ENCODE peak calls at places on chromosomes 3 and 15, in six cellular contexts. One of them, this sample, is unnamed. For H3K4me1, the result is how much of the 10 kb centered on the place peaks cover.

GRCh38 chr3:150286390-150287147 is 121.5 kb upstream of the TSC22D2 start:
- DNase-seq in ascending aorta: no peak
- DNase-seq in body of pancreas: peak
- DNase-seq in cardiac muscle cell: peak
- DNase-seq in astrocyte: peak
- DNase-seq in testis: no peak
- DNase-seq in this sample: no peak

GRCh38 chr3:195697582-195698324 is 23.0 kb upstream of the MUC20 start:
- DNase-seq in ascending aorta: no peak
- DNase-seq in body of pancreas: no peak
- DNase-seq in cardiac muscle cell: peak
- DNase-seq in astrocyte: peak
- DNase-seq in testis: no peak
- DNase-seq in this sample: no peak

GRCh38 chr3:57805674-57806073 is 49.6 kb downstream of the SLMAP start:
- DNase-seq in ascending aorta: no peak
- DNase-seq in body of pancreas: no peak
- DNase-seq in cardiac muscle cell: peak
- DNase-seq in astrocyte: peak
- DNase-seq in testis: no peak
- DNase-seq in this sample: no peak

GRCh38 chr3:12255393-12255792 is 33.5 kb upstream of the PPARG start:
- DNase-seq in ascending aorta: no peak
- DNase-seq in body of pancreas: no peak
- DNase-seq in cardiac muscle cell: no peak
- DNase-seq in astrocyte: no peak
- DNase-seq in testis: no peak
- DNase-seq in this sample: no peak

GRCh38 chr15:60318236-60318867 is 79.4 kb downstream of the ANXA2 start:
- DNase-seq in ascending aorta: no peak
- DNase-seq in body of pancreas: no peak
- DNase-seq in cardiac muscle cell: no peak
- DNase-seq in astrocyte: no peak
- DNase-seq in testis: no peak
- DNase-seq in this sample: no peak

GRCh38 chr3:173865900-173866498 is 468.5 kb downstream of the NLGN1 start:
- DNase-seq in ascending aorta: no peak
- DNase-seq in body of pancreas: no peak
- DNase-seq in cardiac muscle cell: no peak
- DNase-seq in astrocyte: no peak
- DNase-seq in testis: no peak
- DNase-seq in this sample: no peak

GRCh38 chr3:35383719-35384555 is 255.4 kb upstream of the ARPP21 start:
- DNase-seq in ascending aorta: no peak
- DNase-seq in body of pancreas: no peak
- DNase-seq in cardiac muscle cell: peak
- DNase-seq in astrocyte: peak
- DNase-seq in testis: no peak
- DNase-seq in this sample: no peak

GRCh38 chr3:107198522-107199271 is 178.5 kb upstream of the CCDC54 start:
- DNase-seq in ascending aorta: no peak
- DNase-seq in body of pancreas: no peak
- DNase-seq in cardiac muscle cell: peak
- DNase-seq in astrocyte: peak
- DNase-seq in testis: no peak
- DNase-seq in this sample: no peak

GRCh38 chr15:92869977-92870644 is 30.0 kb upstream of the CHD2 start:
- DNase-seq in ascending aorta: no peak
- DNase-seq in body of pancreas: no peak
- DNase-seq in cardiac muscle cell: peak
- DNase-seq in astrocyte: no peak
- DNase-seq in testis: no peak
- DNase-seq in this sample: no peak

GRCh38 chr15:89104172-89104564 is 15.9 kb downstream of the ABHD2 start:
- DNase-seq in ascending aorta: no peak
- DNase-seq in body of pancreas: no peak
- DNase-seq in cardiac muscle cell: peak
- DNase-seq in astrocyte: peak
- DNase-seq in testis: peak
- DNase-seq in this sample: no peak

GRCh38 chr3:129260606-129261005 is 11.2 kb downstream of the COPG1 start:
- DNase-seq in ascending aorta: no peak
- DNase-seq in body of pancreas: no peak
- DNase-seq in cardiac muscle cell: no peak
- DNase-seq in astrocyte: no peak
- DNase-seq in testis: no peak
- DNase-seq in this sample: no peak

GRCh38 chr3:177574232-177574856 is 377.1 kb upstream of the TBL1XR1 start:
- DNase-seq in ascending aorta: no peak
- DNase-seq in body of pancreas: peak
- DNase-seq in cardiac muscle cell: peak
- DNase-seq in astrocyte: peak
- DNase-seq in testis: peak
- DNase-seq in this sample: no peak

GRCh38 chr3:9014189-9014588 is 50.9 kb upstream of the RAD18 start:
- DNase-seq in ascending aorta: no peak
- DNase-seq in body of pancreas: no peak
- DNase-seq in cardiac muscle cell: peak
- DNase-seq in astrocyte: no peak
- DNase-seq in testis: no peak
- DNase-seq in this sample: no peak

GRCh38 chr3:141795311-141795710 is 32.1 kb downstream of the GRK7 start:
- DNase-seq in ascending aorta: no peak
- DNase-seq in body of pancreas: no peak
- DNase-seq in cardiac muscle cell: no peak
- DNase-seq in astrocyte: no peak
- DNase-seq in testis: no peak
- DNase-seq in this sample: no peak

GRCh38 chr3:38549957-38550840 is 54.1 kb downstream of the EXOG start:
- DNase-seq in ascending aorta: no peak
- DNase-seq in body of pancreas: no peak
- DNase-seq in cardiac muscle cell: no peak
- DNase-seq in astrocyte: no peak
- DNase-seq in testis: peak
- DNase-seq in this sample: no peak

GRCh38 chr3:150547045-150547753 is 612 bp downstream of the EIF2A start:
- DNase-seq in ascending aorta: no peak
- DNase-seq in body of pancreas: no peak
- DNase-seq in cardiac muscle cell: peak
- DNase-seq in astrocyte: peak
- DNase-seq in testis: no peak
- DNase-seq in this sample: no peak

GRCh38 chr3:108322352-108322751 is 26.0 kb downstream of the HHLA2 start:
- DNase-seq in ascending aorta: no peak
- DNase-seq in body of pancreas: no peak
- DNase-seq in cardiac muscle cell: no peak
- DNase-seq in astrocyte: no peak
- DNase-seq in testis: no peak
- DNase-seq in this sample: no peak

GRCh38 chr3:169448501-169448900 is 215.0 kb downstream of the MECOM start:
- DNase-seq in ascending aorta: no peak
- DNase-seq in body of pancreas: no peak
- DNase-seq in cardiac muscle cell: peak
- DNase-seq in astrocyte: no peak
- DNase-seq in testis: no peak
- DNase-seq in this sample: no peak

DNA sequence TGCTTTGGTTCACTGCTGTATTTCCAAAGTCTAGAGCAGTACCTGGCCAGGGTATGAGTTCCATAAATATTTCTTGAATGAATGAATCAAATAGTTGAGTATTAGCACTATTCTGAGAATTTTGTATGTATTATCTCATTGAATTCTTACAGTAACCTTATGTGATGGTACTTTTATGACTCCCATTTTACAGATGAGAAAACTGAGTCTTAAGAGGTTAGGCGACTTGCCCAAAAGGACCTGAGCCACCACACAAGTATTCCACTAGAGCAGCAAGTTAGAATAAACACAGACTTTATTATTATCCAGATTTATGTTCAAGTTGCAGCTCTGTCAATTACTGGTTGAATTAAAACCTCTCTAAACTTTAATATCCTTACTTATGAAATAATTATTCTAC is 29.4 kb downstream of the CRTC3 start:
- DNase-seq in ascending aorta: no peak
- DNase-seq in body of pancreas: no peak
- DNase-seq in cardiac muscle cell: no peak
- DNase-seq in astrocyte: no peak
- DNase-seq in testis: no peak
- DNase-seq in this sample: no peak
- H3K4me1 ChIP-seq in ascending aorta: under half
- H3K4me1 ChIP-seq in body of pancreas: half or more
- H3K4me1 ChIP-seq in cardiac muscle cell: under half
- H3K4me1 ChIP-seq in astrocyte: under half
- H3K4me1 ChIP-seq in testis: half or more
- H3K4me1 ChIP-seq in this sample: under half

DNA sequence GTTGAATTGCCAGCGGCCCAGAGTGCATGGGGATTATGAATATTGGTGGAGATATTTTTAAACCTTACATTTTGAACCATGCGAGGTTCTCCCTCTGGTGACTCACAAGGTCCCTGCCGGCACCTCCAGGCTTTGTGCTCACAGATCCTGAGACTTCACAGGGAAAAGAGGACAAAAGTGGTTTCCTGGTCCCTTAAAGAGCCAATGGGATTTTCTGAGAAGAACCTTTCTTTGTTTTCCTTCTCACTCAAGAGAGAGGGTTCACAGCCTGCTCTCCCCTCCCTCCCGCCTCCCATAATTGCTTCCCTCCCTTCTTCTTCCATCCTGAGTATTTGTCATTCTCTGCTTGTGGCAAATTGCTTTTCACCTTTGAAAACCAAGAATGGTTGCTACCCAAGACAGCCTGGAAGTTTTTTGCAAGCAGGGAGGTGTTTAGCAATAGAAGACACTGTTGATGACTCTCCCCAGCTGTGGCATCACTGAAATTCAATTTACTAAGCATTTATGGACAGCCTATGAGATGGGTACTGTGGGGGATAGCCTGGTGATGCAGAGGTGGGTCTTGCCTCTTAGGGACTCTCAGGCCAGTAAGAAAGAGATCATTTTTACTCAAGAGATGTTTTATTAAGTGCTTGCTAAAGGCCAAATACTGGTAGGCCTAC is 76.6 kb downstream of the CPN2 start:
- DNase-seq in ascending aorta: no peak
- DNase-seq in body of pancreas: no peak
- DNase-seq in cardiac muscle cell: no peak
- DNase-seq in astrocyte: no peak
- DNase-seq in testis: peak
- DNase-seq in this sample: no peak
- TF ChIP-seq CTCF in ascending aorta: no peak
- TF ChIP-seq CTCF in body of pancreas: no peak
- TF ChIP-seq CTCF in cardiac muscle cell: no peak
- TF ChIP-seq CTCF in astrocyte: no peak
- TF ChIP-seq CTCF in testis: no peak
- TF ChIP-seq CTCF in this sample: no peak

DNA sequence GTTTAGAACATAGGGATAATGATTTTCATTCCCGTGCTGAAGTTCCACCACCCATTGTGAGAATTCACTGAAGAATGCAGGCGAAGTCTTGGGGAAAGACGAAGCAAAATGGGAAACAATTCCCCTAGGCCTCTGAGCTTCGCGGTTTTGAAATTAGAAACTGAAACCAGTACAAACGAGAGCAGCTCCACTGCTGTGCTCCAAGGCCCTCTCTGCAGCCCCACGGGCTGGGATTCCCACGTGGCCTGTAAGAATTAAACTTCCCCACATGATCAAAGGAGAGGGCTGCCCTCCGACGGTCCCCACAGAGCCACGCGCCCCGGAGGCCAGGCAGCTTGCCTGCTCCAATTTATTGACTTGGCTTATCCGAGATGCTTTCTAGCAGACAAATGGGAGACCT is 143.9 kb downstream of the GREM1 start:
- DNase-seq in ascending aorta: no peak
- DNase-seq in body of pancreas: peak
- DNase-seq in cardiac muscle cell: peak
- DNase-seq in astrocyte: peak
- DNase-seq in testis: peak
- DNase-seq in this sample: no peak
- H3K4me1 ChIP-seq in ascending aorta: under half
- H3K4me1 ChIP-seq in body of pancreas: under half
- H3K4me1 ChIP-seq in cardiac muscle cell: under half
- H3K4me1 ChIP-seq in astrocyte: under half
- H3K4me1 ChIP-seq in testis: under half
- H3K4me1 ChIP-seq in this sample: under half

GRCh38 chr15:33608714-33609113 is 297.9 kb downstream of the RYR3 start:
- DNase-seq in ascending aorta: no peak
- DNase-seq in body of pancreas: no peak
- DNase-seq in cardiac muscle cell: no peak
- DNase-seq in astrocyte: no peak
- DNase-seq in testis: no peak
- DNase-seq in this sample: no peak
- TF ChIP-seq CTCF in ascending aorta: no peak
- TF ChIP-seq CTCF in body of pancreas: no peak
- TF ChIP-seq CTCF in cardiac muscle cell: no peak
- TF ChIP-seq CTCF in astrocyte: peak
- TF ChIP-seq CTCF in testis: no peak
- TF ChIP-seq CTCF in this sample: no peak

DNA sequence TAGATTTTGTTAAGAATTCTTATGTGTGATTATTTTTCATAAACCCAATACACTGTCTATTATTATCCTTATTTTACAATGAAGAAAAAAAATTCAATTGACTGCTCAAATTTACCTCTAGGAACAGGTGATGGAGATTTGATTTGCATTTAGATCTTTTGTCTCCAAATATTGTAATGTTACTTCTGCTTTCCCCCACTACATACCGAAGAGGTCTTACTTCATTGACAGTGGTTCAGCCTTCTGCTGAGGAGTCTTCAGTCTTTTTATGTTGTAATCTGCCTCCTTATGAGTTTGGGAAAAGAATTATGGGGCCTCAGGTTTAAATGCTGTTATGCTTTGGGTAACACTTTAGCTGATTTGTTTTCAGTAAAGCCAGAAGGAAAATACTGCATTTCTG is 199.5 kb downstream of the LPP start:
- DNase-seq in ascending aorta: no peak
- DNase-seq in body of pancreas: no peak
- DNase-seq in cardiac muscle cell: no peak
- DNase-seq in astrocyte: no peak
- DNase-seq in testis: no peak
- DNase-seq in this sample: no peak
- H3K4me1 ChIP-seq in ascending aorta: under half
- H3K4me1 ChIP-seq in body of pancreas: under half
- H3K4me1 ChIP-seq in cardiac muscle cell: under half
- H3K4me1 ChIP-seq in astrocyte: under half
- H3K4me1 ChIP-seq in testis: under half
- H3K4me1 ChIP-seq in this sample: under half

DNA sequence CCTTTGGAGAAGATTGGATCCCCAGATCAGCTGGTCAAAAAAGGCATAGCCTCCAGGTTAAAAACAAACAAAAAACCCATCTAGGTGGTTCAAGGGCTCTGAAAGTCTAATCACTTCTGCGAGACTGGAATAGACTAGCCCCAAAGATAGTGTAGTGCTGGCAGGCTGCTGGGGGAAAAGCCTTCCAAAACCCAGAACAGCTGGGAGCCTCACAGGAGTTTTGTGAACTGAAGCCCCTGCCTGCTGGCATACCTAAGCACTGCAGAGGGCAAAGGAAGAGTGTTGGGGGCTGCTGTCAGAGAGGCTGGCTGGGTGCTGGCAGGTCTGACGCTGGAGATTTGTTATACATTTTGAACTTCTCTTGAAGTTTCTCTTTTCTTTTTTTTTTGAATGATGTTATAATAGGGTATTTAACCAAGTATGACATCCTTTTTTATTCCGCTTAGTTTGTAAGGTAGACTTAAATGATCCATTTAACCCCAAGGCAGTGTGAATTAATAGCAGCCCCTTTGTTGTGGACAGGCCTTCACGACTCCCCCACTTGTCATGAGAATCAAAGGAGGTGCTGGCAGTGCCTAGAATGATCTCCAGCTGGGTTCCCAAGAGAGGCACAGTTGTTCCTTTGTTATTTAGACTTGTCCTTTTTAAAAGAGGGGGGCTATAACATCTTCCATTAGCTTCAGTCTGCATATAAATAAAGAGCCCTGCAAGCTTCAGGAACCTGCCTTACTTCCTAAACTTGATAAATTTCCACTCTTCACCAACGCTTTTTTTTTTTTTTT is 53.9 kb downstream of the CRTC3 start:
- DNase-seq in ascending aorta: no peak
- DNase-seq in body of pancreas: no peak
- DNase-seq in cardiac muscle cell: no peak
- DNase-seq in astrocyte: no peak
- DNase-seq in testis: peak
- DNase-seq in this sample: no peak
- TF ChIP-seq CTCF in ascending aorta: no peak
- TF ChIP-seq CTCF in body of pancreas: no peak
- TF ChIP-seq CTCF in cardiac muscle cell: no peak
- TF ChIP-seq CTCF in astrocyte: no peak
- TF ChIP-seq CTCF in testis: no peak
- TF ChIP-seq CTCF in this sample: no peak

This sample was measured in esophagus squamous epithelium.